ENCODE peak calls at places on chromosomes 1 and 21, in six cellular contexts. M, X, E, G, P and L are unnamed samples. For H3K4me1, the result is how much of the 10 kb centered on the place peaks cover.

GRCh38 chr21:14956826-14957225 is 108.0 kb downstream of the NRIP1 start:
- DNase-seq in P (no peak), M (no peak), E (no peak), X (no peak), G (no peak), L (no peak)

GRCh38 chr1:89540406-89540970 is 15.9 kb downstream of the LRRC8B start:
- DNase-seq in M (no peak), P (no peak), G (no peak), E (no peak), X (no peak), L (no peak)

GRCh38 chr1:183877321-183877720 is 72.4 kb downstream of the RGL1 start:
- DNase-seq in E (peak), P (no peak), X (no peak), G (peak), M (no peak), L (peak)

GRCh38 chr1:93701619-93702018 is 20.0 kb upstream of the BCAR3 start:
- DNase-seq in E (peak), X (peak), G (no peak), P (no peak), M (peak), L (peak)

GRCh38 chr1:203045336-203045735 is 19.0 kb downstream of the PPFIA4 start:
- DNase-seq in G (no peak), X (no peak), E (no peak), M (no peak), P (no peak), L (no peak)

GRCh38 chr1:214660900-214661299 is 57.9 kb downstream of the CENPF start:
- DNase-seq in M (peak), E (no peak), X (no peak), G (peak), P (no peak), L (no peak)

GRCh38 chr1:228416217-228416971 is at the start of gene TRIM17:
- DNase-seq in X (no peak), P (no peak), M (peak), E (no peak), G (peak), L (no peak)

GRCh38 chr1:224510880-224511645 is 76.5 kb upstream of the WDR26 start:
- DNase-seq in G (no peak), P (no peak), X (no peak), E (no peak), M (peak), L (peak)

GRCh38 chr1:31733389-31734219 is 29.8 kb upstream of the COL16A1 start:
- DNase-seq in M (no peak), E (no peak), P (no peak), X (no peak), G (no peak), L (no peak)

GRCh38 chr1:184801503-184801902 is 46.8 kb upstream of the EDEM3 start:
- DNase-seq in P (no peak), X (no peak), G (no peak), M (no peak), E (no peak), L (no peak)

GRCh38 chr21:19236209-19236608 is 832.6 kb upstream of the TMPRSS15 start:
- DNase-seq in P (no peak), G (no peak), E (no peak), X (no peak), M (no peak), L (no peak)

GRCh38 chr1:155983191-155984023 is 5.1 kb upstream of the ARHGEF2 start:
- DNase-seq in X (peak), P (peak), E (no peak), G (peak), M (peak), L (peak)

GRCh38 chr1:12180315-12180714 is 13.5 kb downstream of the TNFRSF1B start:
- DNase-seq in E (peak), G (no peak), P (peak), M (no peak), X (no peak), L (no peak)

GRCh38 chr1:81213279-81213678 is 587.5 kb upstream of the ADGRL2 start:
- DNase-seq in E (no peak), G (peak), M (peak), X (no peak), P (no peak), L (no peak)

GRCh38 chr1:64980745-64981601 is 14.6 kb upstream of the JAK1 start:
- DNase-seq in E (no peak), P (no peak), M (no peak), X (no peak), G (no peak), L (no peak)

GRCh38 chr21:37534431-37534830 is 167.9 kb downstream of the DYRK1A start:
- DNase-seq in E (no peak), P (no peak), G (no peak), X (no peak), M (no peak), L (no peak)

GRCh38 chr1:100959502-100960060 is 63.7 kb downstream of the SLC30A7 start:
- DNase-seq in M (no peak), P (no peak), X (no peak), E (no peak), G (no peak), L (no peak)

GRCh38 chr1:148315081-148315811 is 163.2 kb upstream of the NBPF11 start:
- DNase-seq in P (no peak), X (no peak), G (peak), M (no peak), E (no peak), L (peak)

GRCh38 chr1:152112101-152112884 is 3.0 kb downstream of the TCHH start:
- DNase-seq in M (peak), G (peak), X (no peak), E (peak), P (peak), L (no peak)

GRCh38 chr1:53740621-53741105 is 1.7 kb upstream of the GLIS1 start:
- DNase-seq in E (no peak), M (no peak), G (no peak), X (no peak), P (no peak), L (peak)

GRCh38 chr1:230778916-230779590 is 31.9 kb downstream of the CAPN9 start:
- DNase-seq in M (peak), G (no peak), X (no peak), P (no peak), E (no peak), L (no peak)

GRCh38 chr1:69451196-69451595 is 116.5 kb upstream of the LRRC7 start:
- DNase-seq in M (peak), G (no peak), P (no peak), X (no peak), E (no peak), L (no peak)

GRCh38 chr1:200231787-200232222 is 178.0 kb downstream of the ZNF281 start:
- DNase-seq in E (no peak), P (no peak), M (no peak), X (no peak), G (peak), L (no peak)

GRCh38 chr1:77126309-77126708 is 92.9 kb downstream of the PIGK start:
- DNase-seq in E (no peak), P (no peak), X (no peak), G (peak), M (peak), L (no peak)

GRCh38 chr1:223831755-223832636 is 13.8 kb downstream of the TP53BP2 start:
- DNase-seq in M (no peak), P (no peak), E (no peak), X (no peak), G (peak), L (no peak)

GRCh38 chr1:100791586-100791985 is 72.0 kb downstream of the VCAM1 start:
- DNase-seq in G (no peak), M (no peak), E (no peak), X (no peak), P (no peak), L (no peak)

GRCh38 chr1:231311696-231312095 is 26.0 kb downstream of the EXOC8 start:
- DNase-seq in E (no peak), X (no peak), M (no peak), P (no peak), G (no peak), L (no peak)

DNA sequence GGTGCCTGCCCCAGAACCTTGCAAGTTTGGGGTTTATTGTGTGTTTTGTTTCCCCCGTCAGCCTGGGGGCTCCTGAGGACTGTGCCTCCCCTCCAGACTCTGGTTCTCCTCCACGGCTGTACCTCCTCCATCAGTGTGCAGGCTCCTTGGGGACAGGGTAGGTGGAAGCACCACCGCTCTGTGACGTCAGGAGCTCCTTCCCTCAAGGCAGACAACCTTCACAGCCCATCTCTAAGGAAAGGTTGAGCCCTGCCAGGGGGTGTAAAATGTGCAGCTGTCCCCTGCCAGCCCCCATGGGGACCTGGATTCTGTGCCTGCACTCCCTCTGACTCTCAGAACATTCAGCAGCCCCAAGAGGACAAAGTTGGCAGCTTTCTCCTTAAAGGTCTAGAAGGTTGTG is 465 bp upstream of the HSPB7 start:
- DNase-seq in G (no peak), E (no peak), P (no peak), M (no peak), X (no peak), L (no peak)
- H3K4me1 ChIP-seq in G (under half), E (under half), P (under half), M (under half), X (under half), L (under half)

DNA sequence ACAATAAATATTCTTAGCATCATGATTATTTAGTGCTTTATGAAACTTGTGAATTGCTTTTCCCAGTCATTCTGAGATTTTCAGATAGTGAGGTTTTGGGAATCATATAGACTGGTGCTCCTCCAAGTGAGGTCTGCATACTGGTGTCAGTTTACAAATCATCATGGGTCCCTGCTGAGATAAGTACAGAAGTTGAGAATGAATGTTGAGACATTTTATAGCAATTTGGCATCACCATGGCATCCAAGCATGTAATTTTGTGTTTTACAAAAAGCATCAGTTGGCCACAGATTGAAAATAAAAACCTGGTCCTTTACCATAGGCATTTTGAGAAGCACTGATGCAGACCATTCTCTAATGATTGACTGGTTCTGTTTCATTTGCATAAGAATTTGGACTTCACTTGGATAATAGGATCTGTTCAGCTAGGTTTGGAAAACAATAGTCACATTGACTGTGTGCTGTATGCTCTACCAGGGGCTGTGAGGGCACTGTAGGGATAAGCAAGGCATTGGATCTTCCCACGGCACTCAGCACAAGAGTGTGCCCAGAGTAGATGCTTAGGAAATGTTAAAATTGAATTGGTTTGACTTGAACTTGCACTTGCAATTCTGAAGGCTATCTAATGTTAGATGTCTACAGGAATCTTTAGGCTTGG is 79.0 kb upstream of the JUN start:
- DNase-seq in G (peak), M (no peak), E (no peak), X (no peak), P (no peak), L (no peak)
- H3K4me1 ChIP-seq in G (under half), M (under half), E (under half), X (under half), P (under half), L (under half)

GRCh38 chr1:182283746-182284544 is 107.6 kb downstream of the GLUL start:
- DNase-seq in X (no peak), G (no peak), M (no peak), P (no peak), E (no peak), L (no peak)
- H3K4me1 ChIP-seq in X (under half), G (under half), M (under half), P (under half), E (under half), L (under half)

DNA sequence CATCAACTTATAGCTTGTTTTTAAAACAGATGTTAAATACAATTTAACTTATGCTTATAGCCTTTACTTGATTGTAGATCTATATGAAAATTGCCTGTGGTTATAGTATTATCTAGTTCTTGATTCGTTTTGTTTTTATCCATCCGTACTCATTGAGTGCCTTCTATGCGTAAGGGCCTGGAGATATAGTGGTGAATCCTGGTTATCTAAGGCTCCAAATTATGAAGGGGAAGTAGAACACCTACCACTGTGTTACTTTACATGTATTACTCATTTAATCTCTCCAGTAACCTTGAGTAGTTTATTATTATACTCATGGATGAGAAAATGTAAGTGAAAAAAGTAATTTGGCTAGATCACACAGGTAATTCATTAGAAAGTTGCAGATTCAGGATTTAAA is 121.8 kb downstream of the OSBPL9 start:
- DNase-seq in X (no peak), M (no peak), E (no peak), P (no peak), G (no peak), L (no peak)
- H3K4me1 ChIP-seq in X (under half), M (under half), E (under half), P (under half), G (under half), L (under half)

DNA sequence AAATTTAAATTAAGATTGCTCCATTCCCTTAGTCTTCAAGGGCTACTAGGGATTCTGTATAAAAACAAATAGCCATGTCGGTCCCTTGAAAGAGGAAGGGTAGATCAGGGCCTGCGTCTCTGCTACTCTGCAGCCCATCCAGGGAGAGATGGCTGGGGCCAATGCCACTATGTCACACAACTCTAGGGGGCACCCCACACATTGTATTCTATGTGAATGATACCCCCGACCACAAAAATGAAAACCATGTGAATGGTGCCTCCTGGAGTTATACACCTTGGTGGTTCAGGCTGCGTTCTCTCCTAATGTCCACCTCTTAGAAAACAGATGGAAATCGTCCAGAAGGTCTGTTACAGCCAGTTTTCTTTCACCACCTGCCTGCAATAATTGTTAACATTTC is 18.0 kb downstream of the PIK3C2B start:
- DNase-seq in M (no peak), E (no peak), G (no peak), X (no peak), P (no peak), L (no peak)
- H3K4me1 ChIP-seq in M (under half), E (half or more), G (under half), X (under half), P (under half), L (under half)

GRCh38 chr1:43977376-43978263 is 1.4 kb upstream of the B4GALT2 start:
- DNase-seq in X (no peak), P (no peak), G (no peak), E (no peak), M (no peak), L (no peak)

GRCh38 chr1:43975249-43975961 is 645 bp downstream of the ATP6V0B start:
- DNase-seq in E (peak), G (no peak), M (peak), P (peak), X (no peak), L (no peak)

GRCh38 chr1:43974443-43975248 is at the start of gene ATP6V0B:
- DNase-seq in P (peak), G (peak), X (peak), M (peak), E (peak), L (peak)

GRCh38 chr1:43976890-43977289 is 2.1 kb upstream of the B4GALT2 start:
- DNase-seq in G (no peak), E (no peak), P (no peak), X (no peak), M (no peak), L (no peak)

DNA sequence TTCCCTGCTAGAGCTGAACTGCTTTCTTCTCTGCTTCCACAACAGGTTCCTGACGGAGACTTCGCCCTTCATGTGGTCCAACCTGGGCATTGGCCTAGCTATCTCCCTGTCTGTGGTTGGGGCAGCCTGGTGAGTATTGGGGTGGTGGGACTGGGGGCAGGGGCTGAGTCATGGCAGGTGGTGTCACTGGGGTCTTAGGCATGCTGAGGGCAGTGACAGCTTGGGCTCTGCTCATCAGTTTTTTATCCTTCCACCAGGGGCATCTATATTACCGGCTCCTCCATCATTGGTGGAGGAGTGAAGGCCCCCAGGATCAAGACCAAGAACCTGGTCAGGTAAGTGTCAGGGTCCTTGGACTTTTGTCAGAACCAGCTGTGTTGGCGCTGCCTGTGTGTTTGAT is 1.3 kb downstream of the ATP6V0B start:
- DNase-seq in P (no peak), G (no peak), E (no peak), M (no peak), X (no peak), L (no peak)
- H3K4me1 ChIP-seq in P (half or more), G (under half), E (under half), M (under half), X (under half), L (under half)

GRCh38 chr1:2394220-2394619 is 2.6 kb downstream of the RER1 start:
- DNase-seq in X (no peak), M (no peak), G (no peak), P (no peak), E (no peak), L (no peak)

GRCh38 chr1:2392071-2392442 is 416 bp downstream of the RER1 start:
- DNase-seq in E (no peak), P (no peak), G (no peak), X (no peak), M (no peak), L (no peak)

GRCh38 chr1:2393471-2393877 is 1.8 kb downstream of the RER1 start:
- DNase-seq in M (no peak), G (no peak), X (no peak), P (peak), E (no peak), L (no peak)

GRCh38 chr1:2391385-2392070 is at the start of the genes MORN1 and RER1:
- DNase-seq in G (peak), P (peak), X (peak), M (peak), E (peak), L (peak)

DNA sequence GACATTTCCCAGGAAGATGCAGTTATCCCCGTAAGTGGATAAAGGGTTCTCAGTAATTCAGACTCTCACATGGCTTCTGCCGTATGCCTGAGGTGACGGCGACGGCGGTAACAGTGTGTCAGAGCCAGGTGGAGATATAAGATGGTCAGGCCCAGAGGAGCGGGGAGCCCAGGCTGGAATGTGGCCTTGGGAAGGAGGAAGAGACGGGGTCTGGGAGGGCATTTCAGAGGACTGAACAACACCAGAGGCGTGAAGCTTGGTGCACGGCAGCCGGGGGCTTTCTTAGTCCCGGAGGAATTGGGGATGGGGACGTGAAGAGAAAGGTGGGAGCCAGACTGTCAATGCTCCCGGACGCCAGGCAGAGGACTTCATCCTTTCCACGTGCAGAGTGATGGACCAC is 1.0 kb downstream of the RER1 start:
- DNase-seq in P (peak), X (no peak), G (no peak), M (no peak), E (no peak), L (no peak)
- H3K4me1 ChIP-seq in P (under half), X (under half), G (under half), M (under half), E (under half), L (under half)

GRCh38 chr1:23118407-23118806 is 50.2 kb downstream of the LUZP1 start:
- DNase-seq in M (no peak), G (no peak), E (no peak), P (no peak), X (no peak), L (no peak)
- H3K4me1 ChIP-seq in M (under half), G (under half), E (under half), P (under half), X (half or more), L (half or more)

GRCh38 chr1:158180741-158181576 is at the start of gene CD1D:
- DNase-seq in P (peak), X (no peak), M (peak), E (peak), G (peak), L (no peak)
- H3K4me1 ChIP-seq in P (under half), X (under half), M (under half), E (under half), G (under half), L (under half)

DNA sequence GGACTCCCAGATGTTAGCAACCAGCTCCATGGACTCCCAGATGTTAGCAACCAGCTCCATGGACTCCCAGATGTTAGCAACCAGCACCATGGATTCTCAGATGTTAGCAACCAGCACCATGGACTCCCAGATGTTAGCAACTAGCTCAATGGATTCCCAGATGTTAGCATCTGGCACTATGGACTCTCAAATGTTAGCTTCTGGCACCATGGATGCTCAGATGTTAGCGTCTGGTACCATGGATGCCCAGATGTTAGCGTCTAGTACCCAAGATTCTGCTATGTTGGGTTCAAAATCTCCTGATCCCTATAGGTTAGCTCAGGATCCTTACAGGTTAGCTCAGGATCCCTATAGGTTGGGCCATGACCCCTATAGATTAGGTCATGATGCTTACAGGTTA is 8.8 kb downstream of the SON start:
- DNase-seq in M (no peak), G (no peak), X (no peak), P (no peak), E (no peak), L (no peak)
- H3K4me1 ChIP-seq in M (under half), G (under half), X (under half), P (under half), E (under half), L (under half)